ENCODE peak calls at places on chromosomes 1 and 21, in four cellular contexts. N is mammary epithelial cell, A is gastrocnemius medialis, C is tibial artery. I is an unnamed sample.

GRCh38 chr1:154474802-154475201 is 27.2 kb upstream of the TDRD10 start:
- DNase-seq in N (peak), A (no peak), C (peak), I (no peak)

GRCh38 chr1:29779146-29779545 is 542.8 kb downstream of the PTPRU start:
- DNase-seq in N (no peak), A (no peak), C (no peak), I (no peak)

GRCh38 chr1:93702828-93703183 is 21.2 kb upstream of the BCAR3 start:
- DNase-seq in N (no peak), A (no peak), C (no peak), I (no peak)

GRCh38 chr1:15681346-15682290 is 2.5 kb upstream of the PLEKHM2 start:
- DNase-seq in N (peak), A (peak), C (no peak), I (no peak)

GRCh38 chr1:154419620-154420020 is 14.5 kb downstream of the IL6R start:
- DNase-seq in N (peak), A (peak), C (peak), I (peak)

GRCh38 chr1:155645648-155646047 is 35.6 kb downstream of the MSTO1 start:
- DNase-seq in N (peak), A (no peak), C (no peak), I (peak)

GRCh38 chr1:87151500-87152421 is 176.9 kb upstream of the LMO4 start:
- DNase-seq in N (no peak), A (peak), C (peak), I (peak)

GRCh38 chr1:221284028-221284427 is 404.8 kb downstream of the HLX start:
- DNase-seq in N (peak), A (no peak), C (no peak), I (no peak)

GRCh38 chr21:36126621-36127110 is 8.2 kb upstream of the CBR3 start:
- DNase-seq in N (no peak), A (no peak), C (no peak), I (no peak)

GRCh38 chr1:243421784-243422183 is 165.9 kb downstream of the SDCCAG8 start:
- DNase-seq in N (no peak), A (peak), C (no peak), I (peak)

GRCh38 chr1:13948851-13949490 is 249.0 kb downstream of the PRDM2 start:
- DNase-seq in N (no peak), A (peak), C (peak), I (peak)

GRCh38 chr1:13949571-13949970 is 249.6 kb downstream of the PRDM2 start:
- DNase-seq in N (no peak), A (no peak), C (no peak), I (no peak)

GRCh38 chr1:13951793-13952751 is 252.1 kb downstream of the PRDM2 start:
- DNase-seq in N (no peak), A (no peak), C (no peak), I (no peak)

GRCh38 chr1:13948396-13948795 is 248.4 kb downstream of the PRDM2 start:
- DNase-seq in N (no peak), A (no peak), C (no peak), I (no peak)

DNA sequence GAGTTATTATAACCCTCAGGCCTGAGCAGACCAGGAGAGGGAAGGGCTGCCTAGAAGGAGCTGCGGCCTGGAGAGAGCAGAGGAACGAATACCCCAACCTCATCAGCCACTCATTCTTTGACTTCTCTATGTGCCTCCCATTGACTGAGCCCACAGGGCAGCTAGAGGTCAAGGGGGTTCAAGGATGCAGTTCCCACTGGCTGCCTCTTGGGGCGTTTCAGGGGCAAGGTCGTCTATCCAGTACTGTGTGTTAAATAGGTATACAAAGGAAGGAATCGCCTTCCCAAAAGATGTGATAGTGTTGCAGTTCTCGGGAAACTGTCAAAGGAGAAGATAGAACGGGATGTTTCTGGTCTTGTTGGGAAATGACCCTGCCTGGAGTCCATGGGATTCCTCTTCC is 250.6 kb downstream of the PRDM2 start:
- DNase-seq in N (no peak), A (no peak), C (no peak), I (no peak)
- TF ChIP-seq CTCF in N (no peak), A (no peak), C (no peak), I (no peak)

DNA sequence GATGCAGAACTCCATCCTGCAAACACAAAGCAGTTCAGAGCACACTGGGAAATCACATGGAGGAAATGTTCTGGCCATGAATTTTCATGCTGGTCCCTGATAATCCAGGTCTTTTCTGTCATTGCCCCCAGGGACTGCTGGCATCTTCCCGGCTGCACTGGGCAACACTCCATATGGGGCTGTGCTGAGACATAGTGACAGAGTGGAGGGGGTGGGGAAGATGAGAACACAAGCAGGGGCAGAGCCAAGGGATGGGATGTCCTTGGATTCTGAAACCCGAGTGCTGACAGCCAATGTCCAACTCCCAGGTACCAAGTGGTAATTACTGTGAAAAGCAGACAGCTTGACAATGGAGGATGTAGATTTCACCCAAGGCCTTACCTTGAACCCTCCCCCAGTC is 185.7 kb downstream of the HIVEP3 start:
- DNase-seq in N (no peak), A (no peak), C (no peak), I (no peak)
- H3K27ac ChIP-seq in N (no peak), A (no peak), C (no peak), I (no peak)

GRCh38 chr1:8970870-8971337 is 25.2 kb downstream of the CA6 start:
- DNase-seq in N (no peak), A (no peak), C (no peak), I (no peak)
- TF ChIP-seq CTCF in N (no peak), A (no peak), C (no peak), I (no peak)

GRCh38 chr1:35470964-35471613 is 86.1 kb downstream of the KIAA0319L start:
- DNase-seq in N (no peak), A (no peak), C (no peak), I (no peak)
- H3K27ac ChIP-seq in N (no peak), A (no peak), C (no peak), I (no peak)

DNA sequence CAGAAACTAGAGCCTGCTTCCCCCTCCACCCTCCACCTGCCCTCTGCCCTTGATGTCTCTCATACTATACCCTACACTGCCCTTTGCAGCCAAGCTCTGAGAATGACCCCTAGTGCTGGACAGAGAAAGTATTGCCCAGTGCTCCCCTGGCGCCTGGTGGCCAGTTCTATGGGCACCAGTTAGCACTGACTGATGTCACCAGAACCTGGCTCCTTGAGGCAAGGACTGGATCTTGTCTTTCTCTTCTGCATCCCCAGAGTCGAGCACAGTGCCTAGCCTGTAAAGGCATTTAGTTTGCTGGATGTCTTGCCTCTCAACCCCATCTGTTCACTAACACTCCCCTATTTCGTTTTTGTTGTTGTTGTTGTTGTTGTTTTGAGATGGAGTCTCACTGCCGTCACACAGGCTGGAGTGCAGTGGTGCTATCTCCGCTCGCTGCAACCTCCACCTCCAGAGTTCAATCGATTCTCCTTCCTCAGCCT is 5.9 kb downstream of the PHLDA3 start:
- DNase-seq in N (peak), A (no peak), C (no peak), I (no peak)
- TF ChIP-seq CTCF in N (peak), A (peak), C (peak), I (no peak)

DNA sequence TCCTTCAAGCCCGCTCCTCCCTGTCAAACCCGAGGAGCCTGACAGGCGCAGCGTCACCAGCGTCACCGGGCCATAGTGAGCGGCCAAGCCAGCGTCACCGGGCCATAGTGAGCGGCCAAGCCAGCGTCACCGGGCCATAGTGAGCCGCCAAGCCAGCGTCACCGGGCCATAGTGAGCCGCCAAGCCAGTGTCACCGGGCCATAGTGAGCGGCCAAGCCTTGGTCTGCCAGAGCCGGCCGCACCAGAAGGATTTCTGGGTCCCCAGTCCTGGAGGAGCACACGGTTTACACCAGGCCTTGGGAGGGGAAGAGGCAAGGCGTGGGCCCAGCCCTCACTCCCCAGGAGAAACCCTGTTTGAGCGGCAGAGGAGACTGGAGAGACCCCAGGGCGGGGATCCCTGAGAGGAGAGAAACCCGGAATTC is 39.8 kb upstream of the COL18A1 start:
- DNase-seq in N (no peak), A (no peak), C (no peak), I (no peak)
- H3K27ac ChIP-seq in N (no peak), A (peak), C (peak), I (peak)

I was measured in uterus.